ENCODE peak calls at places on chromosomes 6 and 20, in ten cellular contexts. V, W, N, F, B, Y, U, P, E and Q are unnamed samples.

GRCh38 chr6:24583463-24584389 is 62.3 kb downstream of the KIAA0319 start:
- DNase-seq in V (peak), W (peak), N (no peak), F (peak), B (peak), Y (peak), U (peak), P (peak), E (peak), Q (peak)

GRCh38 chr6:142796571-142796970 is 148.4 kb downstream of the HIVEP2 start:
- DNase-seq in V (no peak), W (no peak), N (no peak), F (no peak), B (no peak), Y (peak), U (no peak), P (no peak), E (peak), Q (no peak)

GRCh38 chr20:23265226-23265625 is 85.4 kb upstream of the NXT1 start:
- DNase-seq in V (no peak), W (no peak), N (no peak), F (no peak), B (no peak), Y (no peak), U (no peak), P (no peak), E (no peak), Q (no peak)

GRCh38 chr20:57425150-57426013 is 34.2 kb downstream of the RBM38 start:
- DNase-seq in V (no peak), W (peak), N (no peak), F (no peak), B (no peak), Y (no peak), U (peak), P (no peak), E (peak), Q (no peak)

GRCh38 chr6:105487040-105487787 is 84.3 kb upstream of the PREP start:
- DNase-seq in V (no peak), W (no peak), N (no peak), F (no peak), B (no peak), Y (no peak), U (peak), P (no peak), E (no peak), Q (no peak)

GRCh38 chr6:16049178-16049577 is 79.7 kb upstream of the MYLIP start:
- DNase-seq in V (peak), W (no peak), N (no peak), F (no peak), B (no peak), Y (peak), U (no peak), P (no peak), E (no peak), Q (no peak)

GRCh38 chr20:58472273-58473018 is 42.8 kb downstream of the APCDD1L start:
- DNase-seq in V (no peak), W (no peak), N (no peak), F (no peak), B (no peak), Y (no peak), U (no peak), P (no peak), E (no peak), Q (no peak)

GRCh38 chr6:148193063-148193680 is 149.5 kb upstream of the SASH1 start:
- DNase-seq in V (no peak), W (no peak), N (no peak), F (no peak), B (no peak), Y (peak), U (no peak), P (no peak), E (no peak), Q (no peak)

GRCh38 chr6:118982256-118982911 is 47.4 kb upstream of the MCM9 start:
- DNase-seq in V (no peak), W (no peak), N (no peak), F (no peak), B (no peak), Y (no peak), U (no peak), P (no peak), E (no peak), Q (no peak)

GRCh38 chr6:32700391-32701040 is 34.1 kb upstream of the HLA-DQB1 start:
- DNase-seq in V (peak), W (peak), N (no peak), F (no peak), B (peak), Y (peak), U (peak), P (peak), E (peak), Q (peak)